ENCODE peak calls at places on chromosome 10, in eight cellular contexts. One of them, this sample, is unnamed.
A peak's percentile ranks its signal among the peaks of the same experiment; 100 is the strongest.

GRCh38 chr10:96700477-96701099 is 19.7 kb downstream of the PIK3AP1 start:
- DNase-seq in endodermal cell: no peak
- DNase-seq in Peyer's patch: peak; percentile 90
- DNase-seq in PC-9: no peak
- DNase-seq in heart right ventricle: peak; percentile 17
- DNase-seq in SK-N-SH: no peak
- DNase-seq in adrenal gland: peak; percentile 21
- DNase-seq in spleen: peak; percentile 93
- DNase-seq in this sample: no peak

GRCh38 chr10:86962136-86962980 is 4.0 kb downstream of the SNCG start:
- DNase-seq in endodermal cell: no peak
- DNase-seq in Peyer's patch: no peak
- DNase-seq in PC-9: no peak
- DNase-seq in heart right ventricle: no peak
- DNase-seq in SK-N-SH: no peak
- DNase-seq in adrenal gland: peak; percentile 9
- DNase-seq in spleen: peak; percentile 59
- DNase-seq in this sample: peak; percentile 1

GRCh38 chr10:51892965-51893658 is 193.7 kb upstream of the CSTF2T start:
- DNase-seq in endodermal cell: peak; percentile 61
- DNase-seq in Peyer's patch: no peak
- DNase-seq in PC-9: no peak
- DNase-seq in heart right ventricle: no peak
- DNase-seq in SK-N-SH: peak; percentile 26
- DNase-seq in adrenal gland: no peak
- DNase-seq in spleen: no peak
- DNase-seq in this sample: no peak

GRCh38 chr10:101613646-101614045 is 25.5 kb downstream of the DPCD start:
- DNase-seq in endodermal cell: no peak
- DNase-seq in Peyer's patch: no peak
- DNase-seq in PC-9: no peak
- DNase-seq in heart right ventricle: no peak
- DNase-seq in SK-N-SH: no peak
- DNase-seq in adrenal gland: no peak
- DNase-seq in spleen: no peak
- DNase-seq in this sample: no peak

GRCh38 chr10:30186371-30186875 is 127.0 kb upstream of the JCAD start:
- DNase-seq in endodermal cell: no peak
- DNase-seq in Peyer's patch: no peak
- DNase-seq in PC-9: peak; percentile 35
- DNase-seq in heart right ventricle: no peak
- DNase-seq in SK-N-SH: no peak
- DNase-seq in adrenal gland: peak; percentile 44
- DNase-seq in spleen: no peak
- DNase-seq in this sample: no peak

GRCh38 chr10:52318136-52318810 is 4.2 kb downstream of the DKK1 start:
- DNase-seq in endodermal cell: no peak
- DNase-seq in Peyer's patch: no peak
- DNase-seq in PC-9: no peak
- DNase-seq in heart right ventricle: no peak
- DNase-seq in SK-N-SH: no peak
- DNase-seq in adrenal gland: no peak
- DNase-seq in spleen: no peak
- DNase-seq in this sample: no peak

GRCh38 chr10:484441-484924 is 205.0 kb downstream of the DIP2C start:
- DNase-seq in endodermal cell: peak; percentile 57
- DNase-seq in Peyer's patch: peak; percentile 23
- DNase-seq in PC-9: no peak
- DNase-seq in heart right ventricle: no peak
- DNase-seq in SK-N-SH: no peak
- DNase-seq in adrenal gland: peak; percentile 49
- DNase-seq in spleen: peak; percentile 79
- DNase-seq in this sample: no peak

GRCh38 chr10:14878266-14879054 is at the start of gene SUV39H2:
- DNase-seq in endodermal cell: peak; percentile 98
- DNase-seq in Peyer's patch: peak; percentile 93
- DNase-seq in PC-9: peak; percentile 76
- DNase-seq in heart right ventricle: peak; percentile 97
- DNase-seq in SK-N-SH: peak; percentile 100
- DNase-seq in adrenal gland: peak; percentile 95
- DNase-seq in spleen: peak; percentile 99
- DNase-seq in this sample: peak; percentile 81

GRCh38 chr10:51109821-51110533 is 35.7 kb downstream of the PRKG1 start:
- DNase-seq in endodermal cell: no peak
- DNase-seq in Peyer's patch: no peak
- DNase-seq in PC-9: no peak
- DNase-seq in heart right ventricle: no peak
- DNase-seq in SK-N-SH: no peak
- DNase-seq in adrenal gland: no peak
- DNase-seq in spleen: no peak
- DNase-seq in this sample: no peak

GRCh38 chr10:58385784-58386112 is 538 bp downstream of the TFAM start:
- DNase-seq in endodermal cell: peak; percentile 78
- DNase-seq in Peyer's patch: peak; percentile 22
- DNase-seq in PC-9: no peak
- DNase-seq in heart right ventricle: peak; percentile 13
- DNase-seq in SK-N-SH: peak; percentile 53
- DNase-seq in adrenal gland: peak; percentile 23
- DNase-seq in spleen: no peak
- DNase-seq in this sample: no peak

GRCh38 chr10:126585249-126585986 is 85.1 kb downstream of the C10orf90 start:
- DNase-seq in endodermal cell: no peak
- DNase-seq in Peyer's patch: no peak
- DNase-seq in PC-9: no peak
- DNase-seq in heart right ventricle: no peak
- DNase-seq in SK-N-SH: no peak
- DNase-seq in adrenal gland: no peak
- DNase-seq in spleen: no peak
- DNase-seq in this sample: no peak

GRCh38 chr10:114359041-114359952 is 45.0 kb downstream of the AFAP1L2 start:
- DNase-seq in endodermal cell: peak; percentile 68
- DNase-seq in Peyer's patch: no peak
- DNase-seq in PC-9: no peak
- DNase-seq in heart right ventricle: no peak
- DNase-seq in SK-N-SH: no peak
- DNase-seq in adrenal gland: no peak
- DNase-seq in spleen: no peak
- DNase-seq in this sample: no peak

GRCh38 chr10:19629559-19629958 is 186.7 kb upstream of the PLXDC2 start:
- DNase-seq in endodermal cell: peak; percentile 63
- DNase-seq in Peyer's patch: no peak
- DNase-seq in PC-9: no peak
- DNase-seq in heart right ventricle: peak; percentile 63
- DNase-seq in SK-N-SH: no peak
- DNase-seq in adrenal gland: peak; percentile 56
- DNase-seq in spleen: peak; percentile 69
- DNase-seq in this sample: peak; percentile 31

GRCh38 chr10:613661-614340 is 75.7 kb downstream of the DIP2C start:
- DNase-seq in endodermal cell: no peak
- DNase-seq in Peyer's patch: no peak
- DNase-seq in PC-9: no peak
- DNase-seq in heart right ventricle: no peak
- DNase-seq in SK-N-SH: no peak
- DNase-seq in adrenal gland: no peak
- DNase-seq in spleen: peak; percentile 58
- DNase-seq in this sample: no peak

GRCh38 chr10:135601-136464 is 578 bp downstream of the ZMYND11 start:
- DNase-seq in endodermal cell: peak; percentile 79
- DNase-seq in Peyer's patch: peak; percentile 72
- DNase-seq in PC-9: no peak
- DNase-seq in heart right ventricle: peak; percentile 64
- DNase-seq in SK-N-SH: peak; percentile 75
- DNase-seq in adrenal gland: peak; percentile 85
- DNase-seq in spleen: peak; percentile 93
- DNase-seq in this sample: peak; percentile 4

GRCh38 chr10:74863508-74863907 is 37.1 kb downstream of the KAT6B start:
- DNase-seq in endodermal cell: no peak
- DNase-seq in Peyer's patch: no peak
- DNase-seq in PC-9: no peak
- DNase-seq in heart right ventricle: no peak
- DNase-seq in SK-N-SH: no peak
- DNase-seq in adrenal gland: no peak
- DNase-seq in spleen: no peak
- DNase-seq in this sample: no peak

GRCh38 chr10:119250641-119251314 is 43.4 kb downstream of the GRK5 start:
- DNase-seq in endodermal cell: no peak
- DNase-seq in Peyer's patch: no peak
- DNase-seq in PC-9: peak; percentile 41
- DNase-seq in heart right ventricle: no peak
- DNase-seq in SK-N-SH: no peak
- DNase-seq in adrenal gland: no peak
- DNase-seq in spleen: peak; percentile 17
- DNase-seq in this sample: no peak

GRCh38 chr10:43940898-43941777 is 292.5 kb upstream of the ZNF32 start:
- DNase-seq in endodermal cell: peak; percentile 16
- DNase-seq in Peyer's patch: no peak
- DNase-seq in PC-9: no peak
- DNase-seq in heart right ventricle: no peak
- DNase-seq in SK-N-SH: no peak
- DNase-seq in adrenal gland: no peak
- DNase-seq in spleen: peak; percentile 42
- DNase-seq in this sample: no peak

GRCh38 chr10:5532231-5532605 is 7.5 kb downstream of the CALML3 start:
- DNase-seq in endodermal cell: peak; percentile 11
- DNase-seq in Peyer's patch: no peak
- DNase-seq in PC-9: no peak
- DNase-seq in heart right ventricle: no peak
- DNase-seq in SK-N-SH: no peak
- DNase-seq in adrenal gland: no peak
- DNase-seq in spleen: peak; percentile 43
- DNase-seq in this sample: no peak

GRCh38 chr10:132685921-132686680 is 99.8 kb downstream of the NKX6-2 start:
- DNase-seq in endodermal cell: peak; percentile 32
- DNase-seq in Peyer's patch: no peak
- DNase-seq in PC-9: no peak
- DNase-seq in heart right ventricle: no peak
- DNase-seq in SK-N-SH: no peak
- DNase-seq in adrenal gland: peak; percentile 14
- DNase-seq in spleen: peak; percentile 64
- DNase-seq in this sample: no peak

GRCh38 chr10:95496246-95496911 is 64.8 kb downstream of the SORBS1 start:
- DNase-seq in endodermal cell: no peak
- DNase-seq in Peyer's patch: no peak
- DNase-seq in PC-9: no peak
- DNase-seq in heart right ventricle: no peak
- DNase-seq in SK-N-SH: no peak
- DNase-seq in adrenal gland: no peak
- DNase-seq in spleen: no peak
- DNase-seq in this sample: no peak
- H3K27ac ChIP-seq in endodermal cell: no peak overlapping the region
- H3K27ac ChIP-seq in Peyer's patch: no peak overlapping the region
- H3K27ac ChIP-seq in PC-9: no peak overlapping the region
- H3K27ac ChIP-seq in heart right ventricle: no peak overlapping the region
- H3K27ac ChIP-seq in SK-N-SH: no peak overlapping the region
- H3K27ac ChIP-seq in adrenal gland: no peak overlapping the region
- H3K27ac ChIP-seq in spleen: no peak overlapping the region
- H3K27ac ChIP-seq in this sample: peak overlapping the region; percentile 89

GRCh38 chr10:16944961-16945360 is 127.7 kb upstream of the RSU1 start:
- DNase-seq in endodermal cell: no peak
- DNase-seq in Peyer's patch: no peak
- DNase-seq in PC-9: no peak
- DNase-seq in heart right ventricle: no peak
- DNase-seq in SK-N-SH: no peak
- DNase-seq in adrenal gland: no peak
- DNase-seq in spleen: no peak
- DNase-seq in this sample: no peak

GRCh38 chr10:16941865-16942264 is 124.6 kb upstream of the RSU1 start:
- DNase-seq in endodermal cell: no peak
- DNase-seq in Peyer's patch: no peak
- DNase-seq in PC-9: no peak
- DNase-seq in heart right ventricle: no peak
- DNase-seq in SK-N-SH: no peak
- DNase-seq in adrenal gland: no peak
- DNase-seq in spleen: no peak
- DNase-seq in this sample: no peak

GRCh38 chr10:16942361-16943078 is 125.3 kb upstream of the RSU1 start:
- DNase-seq in endodermal cell: no peak
- DNase-seq in Peyer's patch: no peak
- DNase-seq in PC-9: no peak
- DNase-seq in heart right ventricle: no peak
- DNase-seq in SK-N-SH: no peak
- DNase-seq in adrenal gland: no peak
- DNase-seq in spleen: no peak
- DNase-seq in this sample: no peak

GRCh38 chr10:16944081-16944922 is 127.1 kb upstream of the RSU1 start:
- DNase-seq in endodermal cell: no peak
- DNase-seq in Peyer's patch: no peak
- DNase-seq in PC-9: no peak
- DNase-seq in heart right ventricle: no peak
- DNase-seq in SK-N-SH: peak; percentile 65
- DNase-seq in adrenal gland: no peak
- DNase-seq in spleen: no peak
- DNase-seq in this sample: no peak

GRCh38 chr10:16943301-16944080 is 126.3 kb upstream of the RSU1 start:
- DNase-seq in endodermal cell: no peak
- DNase-seq in Peyer's patch: no peak
- DNase-seq in PC-9: no peak
- DNase-seq in heart right ventricle: no peak
- DNase-seq in SK-N-SH: no peak
- DNase-seq in adrenal gland: no peak
- DNase-seq in spleen: no peak
- DNase-seq in this sample: no peak
- TF ChIP-seq CTCF in endodermal cell: no peak
- TF ChIP-seq CTCF in Peyer's patch: no peak
- TF ChIP-seq CTCF in PC-9: no peak
- TF ChIP-seq CTCF in heart right ventricle: no peak
- TF ChIP-seq CTCF in SK-N-SH: peak; percentile 21
- TF ChIP-seq CTCF in adrenal gland: no peak
- TF ChIP-seq CTCF in spleen: no peak
- TF ChIP-seq CTCF in this sample: no peak

GRCh38 chr10:103895458-103896186 is 22.4 kb downstream of the STN1 start:
- DNase-seq in endodermal cell: no peak
- DNase-seq in Peyer's patch: no peak
- DNase-seq in PC-9: peak; percentile 90
- DNase-seq in heart right ventricle: no peak
- DNase-seq in SK-N-SH: no peak
- DNase-seq in adrenal gland: peak; percentile 82
- DNase-seq in spleen: no peak
- DNase-seq in this sample: no peak
- H3K27ac ChIP-seq in endodermal cell: no peak overlapping the region
- H3K27ac ChIP-seq in Peyer's patch: peak overlapping the region; percentile 64
- H3K27ac ChIP-seq in PC-9: peak overlapping the region; percentile 99
- H3K27ac ChIP-seq in heart right ventricle: peak overlapping the region; percentile 83
- H3K27ac ChIP-seq in SK-N-SH: peak overlapping the region; percentile 39
- H3K27ac ChIP-seq in adrenal gland: peak overlapping the region; percentile 67
- H3K27ac ChIP-seq in spleen: peak overlapping the region; percentile 63
- H3K27ac ChIP-seq in this sample: peak overlapping the region; percentile 10

DNA sequence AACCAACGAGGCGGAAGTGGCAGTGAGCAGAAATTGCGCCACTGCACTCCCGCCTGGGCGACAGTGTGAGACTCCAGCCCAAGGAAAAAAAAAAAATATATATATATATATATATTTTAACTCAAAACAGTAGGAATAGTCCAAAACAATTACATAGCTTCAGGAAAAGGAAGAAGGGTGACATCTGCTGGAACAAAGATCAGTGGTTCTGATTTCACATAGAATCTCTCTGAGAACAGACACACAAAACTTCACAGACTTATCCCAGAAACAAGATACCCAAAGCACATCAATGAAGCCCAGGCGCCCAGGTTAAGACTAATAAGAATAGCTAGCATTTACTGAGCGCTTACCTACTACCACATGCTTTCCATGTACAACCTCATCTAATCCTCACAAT is 45.0 kb downstream of the DNMBP start:
- DNase-seq in endodermal cell: no peak
- DNase-seq in Peyer's patch: no peak
- DNase-seq in PC-9: no peak
- DNase-seq in heart right ventricle: no peak
- DNase-seq in SK-N-SH: no peak
- DNase-seq in adrenal gland: no peak
- DNase-seq in spleen: no peak
- DNase-seq in this sample: no peak
- TF ChIP-seq CTCF in endodermal cell: peak; percentile 21
- TF ChIP-seq CTCF in Peyer's patch: no peak
- TF ChIP-seq CTCF in PC-9: no peak
- TF ChIP-seq CTCF in heart right ventricle: peak; percentile 17
- TF ChIP-seq CTCF in SK-N-SH: peak; percentile 29
- TF ChIP-seq CTCF in adrenal gland: peak; percentile 17
- TF ChIP-seq CTCF in spleen: no peak
- TF ChIP-seq CTCF in this sample: no peak